ENCODE peak calls at places on chromosomes 6 and 20, in six cellular contexts. One of them, this sample, is unnamed.

GRCh38 chr20:10696650-10697049 is 22.9 kb upstream of the JAG1 start:
- DNase-seq in H1: peak; percentile 87
- DNase-seq in K562: peak; percentile 39
- DNase-seq in ovary: no peak
- DNase-seq in sigmoid colon: no peak
- DNase-seq in transverse colon: no peak
- DNase-seq in this sample: no peak

GRCh38 chr6:53188840-53189232 is 40.2 kb upstream of the GCM1 start:
- DNase-seq in H1: no peak
- DNase-seq in ovary: no peak
- DNase-seq in K562: no peak
- DNase-seq in sigmoid colon: no peak
- DNase-seq in transverse colon: no peak
- DNase-seq in this sample: no peak

GRCh38 chr6:85126448-85127178 is 323.3 kb upstream of the NT5E start:
- DNase-seq in sigmoid colon: no peak
- DNase-seq in K562: peak; percentile 39
- DNase-seq in H1: peak; percentile 82
- DNase-seq in transverse colon: peak; percentile 10
- DNase-seq in ovary: peak; percentile 16
- DNase-seq in this sample: peak; percentile 41

GRCh38 chr6:126718600-126719327 is 378.8 kb downstream of the CENPW start:
- DNase-seq in K562: no peak
- DNase-seq in transverse colon: no peak
- DNase-seq in H1: no peak
- DNase-seq in sigmoid colon: no peak
- DNase-seq in ovary: no peak
- DNase-seq in this sample: no peak

GRCh38 chr6:68039641-68040311 is 595.3 kb upstream of the ADGRB3 start:
- DNase-seq in K562: no peak
- DNase-seq in transverse colon: no peak
- DNase-seq in sigmoid colon: no peak
- DNase-seq in ovary: no peak
- DNase-seq in H1: no peak
- DNase-seq in this sample: no peak

GRCh38 chr6:97765480-97765879 is 482.5 kb upstream of the MMS22L start:
- DNase-seq in K562: no peak
- DNase-seq in H1: no peak
- DNase-seq in sigmoid colon: no peak
- DNase-seq in transverse colon: no peak
- DNase-seq in ovary: no peak
- DNase-seq in this sample: no peak

GRCh38 chr6:37321101-37321500 is 32.7 kb upstream of the RNF8 start:
- DNase-seq in K562: no peak
- DNase-seq in transverse colon: no peak
- DNase-seq in sigmoid colon: no peak
- DNase-seq in ovary: no peak
- DNase-seq in H1: no peak
- DNase-seq in this sample: no peak

GRCh38 chr20:41052742-41053419 is 24.3 kb downstream of the TOP1 start:
- DNase-seq in sigmoid colon: no peak
- DNase-seq in ovary: no peak
- DNase-seq in transverse colon: peak; percentile 24
- DNase-seq in H1: no peak
- DNase-seq in K562: no peak
- DNase-seq in this sample: no peak

GRCh38 chr6:150377211-150377781 is 8.5 kb downstream of the IYD start:
- DNase-seq in H1: no peak
- DNase-seq in ovary: no peak
- DNase-seq in K562: no peak
- DNase-seq in sigmoid colon: no peak
- DNase-seq in transverse colon: no peak
- DNase-seq in this sample: no peak

GRCh38 chr20:2795451-2795850 is 5.0 kb downstream of the CPXM1 start:
- DNase-seq in transverse colon: no peak
- DNase-seq in ovary: no peak
- DNase-seq in H1: no peak
- DNase-seq in K562: peak; percentile 45
- DNase-seq in sigmoid colon: no peak
- DNase-seq in this sample: no peak

GRCh38 chr6:69072796-69073195 is 437.7 kb downstream of the ADGRB3 start:
- DNase-seq in K562: no peak
- DNase-seq in ovary: no peak
- DNase-seq in H1: no peak
- DNase-seq in sigmoid colon: no peak
- DNase-seq in transverse colon: no peak
- DNase-seq in this sample: no peak

GRCh38 chr20:32278199-32278643 is 770 bp downstream of the KIF3B start:
- DNase-seq in K562: no peak
- DNase-seq in transverse colon: no peak
- DNase-seq in ovary: no peak
- DNase-seq in H1: no peak
- DNase-seq in sigmoid colon: no peak
- DNase-seq in this sample: no peak

GRCh38 chr6:157107915-157108651 is 215.2 kb downstream of the TMEM242 start:
- DNase-seq in transverse colon: no peak
- DNase-seq in sigmoid colon: no peak
- DNase-seq in ovary: no peak
- DNase-seq in K562: peak; percentile 65
- DNase-seq in H1: no peak
- DNase-seq in this sample: no peak

GRCh38 chr6:22975079-22975478 is 405.7 kb downstream of the HDGFL1 start:
- DNase-seq in K562: no peak
- DNase-seq in sigmoid colon: no peak
- DNase-seq in transverse colon: no peak
- DNase-seq in ovary: no peak
- DNase-seq in H1: no peak
- DNase-seq in this sample: no peak

GRCh38 chr6:143542915-143543314 is 31.4 kb upstream of the FUCA2 start:
- DNase-seq in K562: no peak
- DNase-seq in ovary: no peak
- DNase-seq in H1: no peak
- DNase-seq in sigmoid colon: no peak
- DNase-seq in transverse colon: no peak
- DNase-seq in this sample: no peak

GRCh38 chr6:30688569-30688968 is 2.1 kb upstream of the PPP1R18 start:
- DNase-seq in sigmoid colon: no peak
- DNase-seq in H1: no peak
- DNase-seq in ovary: no peak
- DNase-seq in K562: no peak
- DNase-seq in transverse colon: peak; percentile 37
- DNase-seq in this sample: no peak

GRCh38 chr6:37207903-37208456 is 38.0 kb downstream of the PIM1 start:
- DNase-seq in ovary: peak; percentile 63
- DNase-seq in K562: peak; percentile 90
- DNase-seq in transverse colon: peak; percentile 92
- DNase-seq in H1: peak; percentile 97
- DNase-seq in sigmoid colon: peak; percentile 86
- DNase-seq in this sample: peak; percentile 82

GRCh38 chr6:150408842-150409241 is 40.0 kb downstream of the IYD start:
- DNase-seq in K562: no peak
- DNase-seq in sigmoid colon: no peak
- DNase-seq in H1: no peak
- DNase-seq in ovary: no peak
- DNase-seq in transverse colon: peak; percentile 13
- DNase-seq in this sample: no peak

GRCh38 chr6:43926644-43927524 is 156.9 kb downstream of the VEGFA start:
- DNase-seq in transverse colon: peak; percentile 74
- DNase-seq in K562: peak; percentile 87
- DNase-seq in ovary: no peak
- DNase-seq in sigmoid colon: peak; percentile 58
- DNase-seq in H1: no peak
- DNase-seq in this sample: no peak

GRCh38 chr20:25378189-25378883 is 12.3 kb downstream of the ABHD12 start:
- DNase-seq in sigmoid colon: no peak
- DNase-seq in H1: no peak
- DNase-seq in K562: no peak
- DNase-seq in transverse colon: no peak
- DNase-seq in ovary: no peak
- DNase-seq in this sample: no peak

GRCh38 chr20:31662372-31662854 is 24.7 kb downstream of the COX4I2 start:
- DNase-seq in K562: no peak
- DNase-seq in sigmoid colon: no peak
- DNase-seq in H1: no peak
- DNase-seq in transverse colon: no peak
- DNase-seq in ovary: no peak
- DNase-seq in this sample: no peak

GRCh38 chr6:15420959-15421438 is 175.1 kb downstream of the JARID2 start:
- DNase-seq in transverse colon: no peak
- DNase-seq in ovary: no peak
- DNase-seq in K562: no peak
- DNase-seq in H1: no peak
- DNase-seq in sigmoid colon: no peak
- DNase-seq in this sample: no peak

GRCh38 chr6:95685817-95686216 is 108.5 kb downstream of the MANEA start:
- DNase-seq in H1: no peak
- DNase-seq in K562: no peak
- DNase-seq in sigmoid colon: no peak
- DNase-seq in ovary: no peak
- DNase-seq in transverse colon: no peak
- DNase-seq in this sample: no peak

DNA sequence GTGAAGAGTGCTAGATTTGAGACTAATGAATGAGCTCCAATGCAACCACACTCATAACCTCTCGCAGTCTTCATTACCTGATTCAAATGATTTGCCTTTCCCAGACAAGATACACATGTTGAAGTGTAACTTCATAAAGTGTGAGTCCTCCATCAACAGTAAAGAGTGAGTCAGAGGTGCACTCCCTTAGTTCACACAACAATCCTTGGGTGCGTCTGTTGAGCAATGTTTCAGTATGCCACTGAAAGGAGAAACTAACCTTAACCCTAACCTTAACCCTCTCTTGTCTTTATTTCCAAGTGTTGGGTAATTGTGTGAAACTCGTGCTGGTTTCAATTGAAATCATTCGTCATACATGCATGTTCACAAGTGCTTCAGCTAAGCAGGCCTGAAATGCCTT is 21.0 kb upstream of the RIN2 start:
- DNase-seq in sigmoid colon: no peak
- DNase-seq in ovary: no peak
- DNase-seq in H1: no peak
- DNase-seq in K562: no peak
- DNase-seq in transverse colon: peak; percentile 41
- DNase-seq in this sample: no peak
- TF ChIP-seq EP300 in sigmoid colon: no peak
- TF ChIP-seq EP300 in ovary: no peak
- TF ChIP-seq EP300 in H1: no peak
- TF ChIP-seq EP300 in K562: no peak
- TF ChIP-seq EP300 in transverse colon: no peak
- TF ChIP-seq EP300 in this sample: peak; percentile 43

DNA sequence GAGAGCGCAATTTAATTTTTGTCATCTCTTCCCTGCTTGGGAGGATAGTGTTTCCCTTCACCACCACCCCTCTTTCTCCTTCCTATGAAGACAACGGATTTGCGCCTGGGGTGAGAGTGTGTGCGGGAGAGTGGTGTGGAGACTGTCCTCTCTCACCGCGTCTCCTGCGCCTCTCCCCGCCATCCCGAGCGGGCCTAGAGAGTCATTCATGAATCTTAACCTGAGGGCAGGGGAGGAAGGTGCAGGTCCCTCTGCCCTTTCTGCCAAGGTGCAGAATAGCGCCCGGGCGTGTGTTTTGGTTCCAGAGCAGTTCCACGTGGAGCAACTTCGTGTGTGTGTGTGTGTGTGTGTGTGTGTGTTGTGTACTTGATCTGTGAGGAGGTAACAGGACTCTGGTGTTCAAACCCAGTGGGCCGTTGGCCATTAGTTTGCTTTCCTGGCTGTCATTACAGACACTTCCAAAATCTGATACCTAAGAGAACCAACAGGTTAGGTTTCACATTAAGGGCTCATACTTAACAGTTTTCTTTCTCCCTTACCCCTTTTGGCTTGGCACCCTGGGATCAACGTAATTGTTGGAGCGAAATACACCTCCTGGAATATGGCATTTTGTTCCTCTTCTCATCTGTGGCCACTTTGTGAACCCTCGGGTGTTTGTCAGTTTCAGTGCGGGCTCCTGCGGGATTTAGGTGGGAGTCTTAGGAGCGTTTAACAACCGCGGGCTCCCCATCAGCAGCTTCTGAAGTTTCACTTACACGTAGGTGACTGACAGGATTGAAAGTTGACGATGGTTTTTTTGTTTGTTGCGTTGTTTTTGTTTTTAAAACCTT is 1.8 kb downstream of the EYA4 start:
- DNase-seq in K562: no peak
- DNase-seq in H1: peak; percentile 59
- DNase-seq in transverse colon: no peak
- DNase-seq in sigmoid colon: no peak
- DNase-seq in ovary: no peak
- DNase-seq in this sample: no peak
- TF ChIP-seq EP300 in K562: no peak
- TF ChIP-seq EP300 in H1: no peak
- TF ChIP-seq EP300 in transverse colon: no peak
- TF ChIP-seq EP300 in sigmoid colon: no peak
- TF ChIP-seq EP300 in ovary: no peak
- TF ChIP-seq EP300 in this sample: no peak

GRCh38 chr6:13446371-13446770 is 41.0 kb downstream of the GFOD1 start:
- DNase-seq in transverse colon: no peak
- DNase-seq in K562: no peak
- DNase-seq in ovary: no peak
- DNase-seq in sigmoid colon: no peak
- DNase-seq in H1: no peak
- DNase-seq in this sample: no peak

GRCh38 chr6:13450628-13451027 is 36.8 kb downstream of the GFOD1 start:
- DNase-seq in sigmoid colon: no peak
- DNase-seq in K562: no peak
- DNase-seq in ovary: no peak
- DNase-seq in H1: no peak
- DNase-seq in transverse colon: no peak
- DNase-seq in this sample: no peak

GRCh38 chr6:13445744-13446115 is 41.7 kb downstream of the GFOD1 start:
- DNase-seq in sigmoid colon: no peak
- DNase-seq in H1: no peak
- DNase-seq in ovary: no peak
- DNase-seq in K562: no peak
- DNase-seq in transverse colon: no peak
- DNase-seq in this sample: no peak

GRCh38 chr6:13445005-13445743 is 42.2 kb downstream of the GFOD1 start:
- DNase-seq in sigmoid colon: peak; percentile 91
- DNase-seq in K562: peak; percentile 28
- DNase-seq in transverse colon: peak; percentile 89
- DNase-seq in ovary: peak; percentile 68
- DNase-seq in H1: no peak
- DNase-seq in this sample: peak; percentile 53

GRCh38 chr6:13447949-13448724 is 39.3 kb downstream of the GFOD1 start:
- DNase-seq in transverse colon: no peak
- DNase-seq in ovary: no peak
- DNase-seq in K562: no peak
- DNase-seq in H1: no peak
- DNase-seq in sigmoid colon: no peak
- DNase-seq in this sample: no peak
- TF ChIP-seq EP300 in transverse colon: peak; percentile 58
- TF ChIP-seq EP300 in ovary: no peak
- TF ChIP-seq EP300 in K562: no peak
- TF ChIP-seq EP300 in H1: no peak
- TF ChIP-seq EP300 in sigmoid colon: no peak
- TF ChIP-seq EP300 in this sample: peak; percentile 72

DNA sequence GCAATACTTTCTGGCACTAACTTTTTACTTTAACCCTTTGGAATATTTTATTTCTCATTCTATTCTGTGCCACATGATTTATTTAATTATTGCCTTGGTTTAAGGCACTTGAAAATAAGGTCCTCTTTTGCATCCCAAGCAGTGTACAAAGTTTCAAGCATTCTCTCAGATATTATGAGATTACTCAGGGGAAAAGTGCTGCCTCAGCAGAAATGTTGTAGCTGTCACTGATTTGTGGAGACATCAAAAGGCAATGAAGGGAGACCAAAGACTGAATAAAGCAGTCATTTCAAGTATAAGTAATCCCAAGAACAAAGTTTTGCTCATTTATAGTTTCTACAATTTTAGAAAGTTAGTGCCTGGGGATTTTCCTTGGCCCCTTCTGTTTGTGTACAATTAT is 253.0 kb downstream of the RNF144B start:
- DNase-seq in transverse colon: no peak
- DNase-seq in H1: no peak
- DNase-seq in ovary: no peak
- DNase-seq in K562: no peak
- DNase-seq in sigmoid colon: no peak
- DNase-seq in this sample: no peak
- TF ChIP-seq EP300 in transverse colon: no peak
- TF ChIP-seq EP300 in H1: no peak
- TF ChIP-seq EP300 in ovary: no peak
- TF ChIP-seq EP300 in K562: no peak
- TF ChIP-seq EP300 in sigmoid colon: no peak
- TF ChIP-seq EP300 in this sample: no peak

This sample was measured in tibial nerve.